ENCODE peak calls at places on chromosomes 16 and 17, in five cellular contexts. Q, O, P, T and N are unnamed samples.

GRCh38 chr16:50265716-50266336 is 525 bp upstream of the ADCY7 start:
- DNase-seq in Q (no peak), O (no peak), T (no peak), P (no peak), N (no peak)

GRCh38 chr17:2959371-2960130 is 103.9 kb downstream of the OR1D5 start:
- DNase-seq in T (no peak), Q (no peak), O (no peak), P (no peak), N (no peak)

GRCh38 chr16:28189237-28189636 is 22.5 kb downstream of the XPO6 start:
- DNase-seq in Q (no peak), T (no peak), O (no peak), P (no peak), N (no peak)

GRCh38 chr16:84718-85452 is 6.9 kb downstream of the MPG start:
- DNase-seq in T (peak), O (no peak), P (no peak), Q (peak), N (peak)

GRCh38 chr16:28179354-28179753 is 32.4 kb downstream of the XPO6 start:
- DNase-seq in O (no peak), Q (no peak), T (no peak), P (no peak), N (no peak)

GRCh38 chr16:49855280-49855821 is 561 bp downstream of the ZNF423 start:
- DNase-seq in P (peak), T (peak), Q (peak), O (peak), N (peak)

GRCh38 chr16:71542377-71542776 is 16.2 kb downstream of the CHST4 start:
- DNase-seq in O (peak), Q (peak), P (peak), T (peak), N (peak)

GRCh38 chr16:87895641-87896141 is 26.4 kb upstream of the SLC7A5 start:
- DNase-seq in Q (peak), T (peak), P (no peak), O (no peak), N (peak)

GRCh38 chr16:12532871-12533610 is 270.6 kb downstream of the CPPED1 start:
- DNase-seq in O (no peak), P (no peak), Q (no peak), T (peak), N (no peak)

GRCh38 chr16:83619381-83620150 is 188.2 kb upstream of the HSBP1 start:
- DNase-seq in Q (no peak), O (no peak), T (no peak), P (no peak), N (no peak)

GRCh38 chr16:25141648-25142047 is 30.1 kb downstream of the LCMT1 start:
- DNase-seq in P (no peak), Q (no peak), T (no peak), O (no peak), N (peak)

GRCh38 chr17:55690105-55690508 is 32.6 kb downstream of the TMEM100 start:
- DNase-seq in P (no peak), T (no peak), Q (no peak), O (no peak), N (no peak)

GRCh38 chr16:17354121-17354750 is 116.5 kb downstream of the XYLT1 start:
- DNase-seq in T (no peak), Q (no peak), P (no peak), O (no peak), N (no peak)

GRCh38 chr17:2157081-2157480 is 102.2 kb downstream of the HIC1 start:
- DNase-seq in P (no peak), O (no peak), T (no peak), Q (no peak), N (peak)

GRCh38 chr17:83081561-83082201 is 2.3 kb downstream of the METRNL start:
- DNase-seq in Q (no peak), T (peak), P (no peak), O (no peak), N (no peak)

GRCh38 chr17:21213491-21214014 is 408 bp downstream of the TMEM11 start:
- DNase-seq in O (peak), T (no peak), Q (no peak), P (peak), N (no peak)

GRCh38 chr17:42291136-42291535 is 2.8 kb downstream of the STAT5A start:
- DNase-seq in T (no peak), O (no peak), Q (no peak), P (no peak), N (no peak)

GRCh38 chr17:80729016-80729415 is 184.4 kb downstream of the RPTOR start:
- DNase-seq in O (no peak), T (no peak), Q (no peak), P (no peak), N (no peak)

GRCh38 chr16:21638573-21638975 is 13.8 kb downstream of the IGSF6 start:
- DNase-seq in O (no peak), T (no peak), Q (peak), P (no peak), N (peak)

GRCh38 chr17:13385481-13385907 is 216.2 kb downstream of the HS3ST3A1 start:
- DNase-seq in Q (peak), O (no peak), P (no peak), T (no peak), N (peak)

GRCh38 chr17:67833946-67834631 is 8.8 kb downstream of the BPTF start:
- DNase-seq in Q (no peak), O (no peak), T (no peak), P (peak), N (no peak)

GRCh38 chr17:4840893-4841242 is 7.7 kb downstream of the MINK1 start:
- DNase-seq in P (no peak), T (peak), Q (no peak), O (no peak), N (no peak)

GRCh38 chr16:89423709-89424260 is 66.6 kb downstream of the ANKRD11 start:
- DNase-seq in T (no peak), Q (no peak), O (no peak), P (peak), N (no peak)

GRCh38 chr16:77888786-77889185 is 100.4 kb downstream of the VAT1L start:
- DNase-seq in P (no peak), O (no peak), Q (no peak), T (no peak), N (no peak)

GRCh38 chr16:30740364-30741251 is 7.6 kb upstream of the PHKG2 start:
- DNase-seq in T (no peak), O (no peak), Q (peak), P (peak), N (no peak)

GRCh38 chr17:69431835-69432234 is 17.3 kb downstream of the MAP2K6 start:
- DNase-seq in Q (no peak), P (no peak), T (no peak), O (no peak), N (no peak)

GRCh38 chr16:31508706-31509523 is 724 bp upstream of the RUSF1 start:
- DNase-seq in O (no peak), Q (peak), T (no peak), P (no peak), N (no peak)

GRCh38 chr17:75084039-75084660 is 3.6 kb upstream of the SLC16A5 start:
- DNase-seq in Q (no peak), P (no peak), T (no peak), O (no peak), N (no peak)

GRCh38 chr17:30318190-30318589 is 15.7 kb downstream of the TMIGD1 start:
- DNase-seq in P (no peak), T (no peak), O (no peak), Q (peak), N (no peak)

GRCh38 chr16:85616608-85617311 is 3.6 kb downstream of the GSE1 start:
- DNase-seq in Q (no peak), P (no peak), T (no peak), O (no peak), N (no peak)

GRCh38 chr16:1971678-1972489 is at the start of gene TBL3:
- DNase-seq in Q (peak), P (peak), O (peak), T (peak), N (peak)
- H3K4me3 ChIP-seq in Q (peak), P (peak), O (peak), T (peak), N (peak)

GRCh38 chr16:23670137-23670776 is 8.4 kb upstream of the PLK1 start:
- DNase-seq in P (no peak), Q (peak), T (no peak), O (no peak), N (peak)
- H3K4me3 ChIP-seq in P (no peak), Q (no peak), T (no peak), O (no peak), N (no peak)

GRCh38 chr17:58352018-58352842 is at the start of gene SUPT4H1:
- DNase-seq in T (peak), Q (peak), O (peak), P (peak), N (peak)

GRCh38 chr17:58348038-58348437 is 4.0 kb downstream of the SUPT4H1 start:
- DNase-seq in P (no peak), T (no peak), Q (no peak), O (no peak), N (no peak)

GRCh38 chr17:58352843-58353719 is 1.1 kb upstream of the SUPT4H1 start:
- DNase-seq in P (peak), T (peak), Q (no peak), O (peak), N (no peak)

GRCh38 chr17:58351710-58352017 is 337 bp downstream of the SUPT4H1 start:
- DNase-seq in Q (no peak), T (no peak), P (peak), O (no peak), N (no peak)

GRCh38 chr17:58351182-58351581 is 819 bp downstream of the SUPT4H1 start:
- DNase-seq in T (no peak), O (no peak), P (no peak), Q (no peak), N (no peak)
- H3K4me3 ChIP-seq in T (peak), O (peak), P (peak), Q (peak), N (peak)

GRCh38 chr17:57810740-57811632 is 38.9 kb downstream of the MRPS23 start:
- DNase-seq in T (no peak), Q (peak), O (no peak), P (no peak), N (no peak)
- H3K4me3 ChIP-seq in T (no peak), Q (no peak), O (no peak), P (no peak), N (peak)

DNA sequence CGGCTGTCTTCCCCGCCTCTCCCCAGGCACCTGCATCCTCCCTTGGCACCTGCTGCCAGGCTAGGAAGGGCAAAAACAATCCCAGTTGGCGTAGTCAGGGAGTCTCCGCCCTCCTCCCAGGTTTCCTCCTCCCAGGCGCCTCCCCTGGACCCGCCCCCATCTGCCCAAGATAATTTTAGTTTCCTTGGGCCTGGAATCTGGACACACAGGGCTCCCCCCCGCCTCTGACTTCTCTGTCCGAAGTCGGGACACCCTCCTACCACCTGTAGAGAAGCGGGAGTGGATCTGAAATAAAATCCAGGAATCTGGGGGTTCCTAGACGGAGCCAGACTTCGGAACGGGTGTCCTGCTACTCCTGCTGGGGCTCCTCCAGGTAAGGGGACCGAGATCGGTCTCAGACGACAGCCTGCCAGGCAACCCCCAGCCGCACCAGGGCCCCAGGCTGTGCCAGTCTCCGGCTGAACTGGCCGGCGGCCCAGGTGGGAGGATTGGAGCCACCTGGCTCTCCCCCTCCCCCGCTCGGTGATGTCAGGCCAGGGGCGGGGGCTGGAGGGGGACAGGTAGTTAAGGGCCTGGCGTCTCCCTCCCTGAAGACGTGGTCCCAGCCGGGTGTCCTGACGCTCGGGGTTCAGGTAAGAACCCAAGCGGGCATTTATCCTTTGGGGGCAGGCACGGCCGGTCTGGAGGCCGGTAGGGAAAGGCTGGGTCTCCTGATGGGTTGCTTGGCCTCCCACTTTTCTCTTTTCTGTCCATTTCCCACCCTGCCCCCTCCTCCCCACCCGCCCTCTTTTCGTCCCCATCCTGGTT is at the start of gene GRB7:
- DNase-seq in O (peak), Q (peak), P (peak), T (no peak), N (no peak)
- H3K4me3 ChIP-seq in O (peak), Q (peak), P (peak), T (peak), N (no peak)

GRCh38 chr16:66592241-66592640 is 12.3 kb upstream of the CMTM3 start:
- DNase-seq in T (no peak), O (no peak), Q (no peak), P (no peak), N (no peak)

GRCh38 chr16:66588981-66589713 is 9.9 kb downstream of the CMTM2 start:
- DNase-seq in O (no peak), T (peak), Q (peak), P (peak), N (no peak)

GRCh38 chr16:66587881-66588600 is 8.8 kb downstream of the CMTM2 start:
- DNase-seq in P (no peak), Q (no peak), O (no peak), T (no peak), N (no peak)

GRCh38 chr16:66591018-66591417 is 11.8 kb downstream of the CMTM2 start:
- DNase-seq in P (no peak), T (no peak), O (no peak), Q (no peak), N (no peak)

DNA sequence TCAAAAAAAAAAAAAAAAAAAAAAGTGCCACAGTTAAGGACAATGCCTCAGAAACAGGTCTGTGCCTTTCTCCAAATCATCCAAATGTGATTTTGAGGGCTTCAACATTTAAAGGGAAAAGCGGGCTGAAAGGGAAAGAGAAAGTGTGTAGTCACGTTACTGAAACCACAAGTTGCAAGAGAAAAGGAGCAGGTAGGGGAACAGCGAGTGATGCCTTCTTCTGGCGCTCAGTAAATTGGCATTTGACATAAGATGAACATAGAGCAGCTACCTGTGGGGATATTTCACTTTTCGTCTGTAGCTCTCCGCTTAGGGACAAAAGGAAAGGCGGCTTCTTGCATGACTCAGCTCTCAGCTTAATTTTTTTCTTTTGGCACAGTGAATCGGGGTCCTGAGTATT is 11.1 kb downstream of the CMTM2 start:
- DNase-seq in O (no peak), T (no peak), P (no peak), Q (no peak), N (no peak)
- H3K4me3 ChIP-seq in O (no peak), T (peak), P (no peak), Q (no peak), N (no peak)

GRCh38 chr17:36935681-36936454 is 1.4 kb upstream of the LHX1 start:
- DNase-seq in P (peak), T (no peak), Q (no peak), O (peak), N (no peak)
- H3K4me3 ChIP-seq in P (peak), T (peak), Q (no peak), O (peak), N (no peak)